ENCODE peak calls at places on chromosomes 2 and 18, in eight cellular contexts. Y, S, X, W, T, M, I and U are unnamed samples.

GRCh38 chr2:240404174-240404852 is 31.1 kb upstream of the GPC1 start:
- DNase-seq in Y (no peak), I (no peak), T (no peak), W (no peak), X (peak), M (no peak), S (no peak), U (no peak)

GRCh38 chr2:238843476-238843875 is 4.4 kb upstream of the TWIST2 start:
- DNase-seq in M (no peak), W (no peak), S (no peak), T (no peak), I (no peak), Y (no peak), X (no peak), U (no peak)

GRCh38 chr18:21682276-21683051 is 22.1 kb downstream of the ABHD3 start:
- DNase-seq in T (no peak), X (no peak), W (peak), S (no peak), I (no peak), M (no peak), Y (peak), U (no peak)

GRCh38 chr2:11757101-11757500 is 10.7 kb downstream of the LPIN1 start:
- DNase-seq in M (no peak), X (no peak), I (no peak), Y (no peak), W (no peak), S (no peak), T (no peak), U (no peak)

GRCh38 chr2:112705576-112705975 is 15.2 kb upstream of the NT5DC4 start:
- DNase-seq in I (no peak), M (no peak), T (no peak), S (no peak), X (no peak), W (no peak), Y (no peak), U (no peak)

GRCh38 chr2:123195957-123196356 is 829.1 kb upstream of the CNTNAP5 start:
- DNase-seq in X (no peak), T (no peak), I (no peak), Y (no peak), S (no peak), W (no peak), M (no peak), U (no peak)

GRCh38 chr2:28405537-28405936 is 12.9 kb downstream of the FOSL2 start:
- DNase-seq in T (no peak), W (no peak), Y (no peak), M (no peak), X (no peak), I (peak), S (no peak), U (no peak)

GRCh38 chr2:41870257-41870570 is 177.6 kb upstream of the PKDCC start:
- DNase-seq in Y (no peak), W (no peak), T (no peak), M (no peak), S (no peak), I (no peak), X (no peak), U (no peak)

DNA sequence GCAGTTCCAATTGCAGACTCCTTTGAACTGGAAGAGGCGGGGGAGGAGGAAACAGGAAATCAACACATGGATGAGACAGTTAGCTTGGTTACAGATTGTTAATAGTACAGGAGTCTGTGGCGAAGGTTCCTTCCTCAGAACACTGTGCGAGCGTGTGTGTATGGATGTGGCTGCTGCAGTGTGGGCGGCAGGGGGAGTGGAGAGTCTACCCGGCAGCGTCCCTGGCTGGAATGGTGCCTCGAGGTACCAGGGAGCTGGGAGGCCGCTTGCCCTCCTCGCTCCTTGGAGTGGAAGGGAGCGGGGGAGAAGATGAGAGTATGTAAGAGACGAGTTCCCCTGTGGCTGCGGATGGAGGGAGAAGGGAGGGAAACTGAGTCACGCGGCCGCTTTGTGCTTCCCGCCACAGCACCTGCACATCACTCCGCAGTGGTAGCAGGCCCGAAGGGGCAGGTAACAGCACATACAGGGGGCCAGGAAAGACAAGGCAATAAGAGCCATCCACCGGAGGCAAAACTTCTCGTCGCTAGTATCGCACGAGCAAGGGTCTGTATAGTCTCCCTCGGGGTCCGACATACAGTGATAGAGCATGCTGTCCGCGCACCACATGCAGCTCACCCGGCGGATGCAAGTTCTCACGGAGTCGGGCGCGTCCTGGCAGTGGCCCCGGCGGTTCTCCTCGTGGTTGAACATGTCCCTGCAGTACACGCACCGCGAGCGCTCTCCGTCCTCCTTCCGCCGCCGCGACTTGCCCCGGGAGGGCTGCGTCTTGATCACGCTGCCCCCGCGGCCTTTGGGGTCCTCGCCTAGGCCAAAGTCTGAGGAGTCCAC is 85.7 kb downstream of the ACTR2 start:
- DNase-seq in M (no peak), X (no peak), I (peak), T (no peak), S (no peak), Y (no peak), W (no peak), U (no peak)
- TF ChIP-seq POLR2A in M (no peak), X (no peak), I (no peak), T (no peak), S (no peak), Y (no peak), W (no peak), U (no peak)

GRCh38 chr18:3251963-3252277 is 4.3 kb downstream of the MYL12A start:
- DNase-seq in T (no peak), W (no peak), S (no peak), Y (no peak), M (no peak), X (no peak), I (no peak), U (no peak)

GRCh38 chr18:3248670-3249359 is 1.2 kb downstream of the MYL12A start:
- DNase-seq in S (no peak), I (no peak), T (no peak), M (no peak), Y (peak), X (no peak), W (no peak), U (no peak)

GRCh38 chr18:3251249-3251962 is 3.8 kb downstream of the MYL12A start:
- DNase-seq in T (no peak), I (no peak), W (no peak), M (no peak), Y (no peak), S (no peak), X (no peak), U (no peak)

GRCh38 chr18:3248062-3248669 is 565 bp downstream of the MYL12A start:
- DNase-seq in T (no peak), Y (no peak), M (no peak), W (peak), X (no peak), S (peak), I (peak), U (no peak)

GRCh38 chr18:3250237-3251107 is 2.9 kb downstream of the MYL12A start:
- DNase-seq in X (no peak), I (no peak), M (no peak), S (no peak), W (no peak), T (no peak), Y (no peak), U (no peak)
- TF ChIP-seq POLR2A in X (no peak), I (no peak), M (no peak), S (no peak), W (no peak), T (no peak), Y (no peak), U (no peak)

DNA sequence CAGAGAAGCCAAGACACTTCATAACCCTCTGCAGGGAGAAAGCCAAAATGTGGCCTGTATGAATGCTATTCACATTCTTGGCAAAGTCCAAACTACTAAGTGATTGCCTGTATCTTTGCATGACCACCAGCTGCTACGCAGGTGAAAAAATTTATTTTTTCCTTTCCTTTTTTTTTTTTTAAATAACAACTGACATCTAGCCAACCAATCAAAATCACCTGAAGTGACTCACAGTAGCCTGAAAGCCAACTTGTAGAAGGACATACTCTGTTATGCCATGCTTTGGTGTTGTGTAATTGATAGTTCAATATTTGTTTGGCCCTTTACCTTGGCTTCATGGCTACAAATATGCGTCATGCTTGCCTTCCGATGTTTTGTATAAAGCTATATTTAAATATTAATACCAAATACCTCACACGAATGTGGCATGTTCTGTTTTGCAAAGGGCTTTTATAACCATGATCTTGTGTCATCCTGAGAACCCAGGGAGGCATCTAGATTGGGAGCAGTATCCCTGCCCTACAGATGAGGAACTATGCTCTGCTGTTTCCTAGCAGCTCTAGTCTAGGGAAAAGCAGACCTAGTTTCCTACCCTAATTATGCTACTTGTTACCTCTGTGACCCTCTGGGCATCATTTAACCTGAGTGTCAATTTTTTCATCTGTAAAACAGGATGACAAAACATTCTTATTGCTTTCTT is 102.1 kb downstream of the MYOM1 start:
- DNase-seq in S (no peak), W (no peak), X (no peak), Y (no peak), I (no peak), T (no peak), M (no peak), U (no peak)
- TF ChIP-seq POLR2A in S (no peak), W (no peak), X (no peak), Y (no peak), I (no peak), T (no peak), M (no peak), U (no peak)

GRCh38 chr2:219175928-219176817 is 552 bp downstream of the CNPPD1 start:
- DNase-seq in W (peak), Y (peak), T (no peak), M (peak), X (no peak), S (peak), I (peak), U (peak)

GRCh38 chr2:219175486-219175885 is 1.2 kb downstream of the CNPPD1 start:
- DNase-seq in Y (no peak), M (no peak), T (no peak), S (no peak), W (no peak), X (no peak), I (peak), U (no peak)

GRCh38 chr2:219178377-219179175 is 501 bp downstream of the RETREG2 start:
- DNase-seq in Y (peak), S (peak), M (peak), T (no peak), X (no peak), W (peak), I (peak), U (peak)

GRCh38 chr2:219177594-219178376 is at the start of gene RETREG2:
- DNase-seq in Y (peak), W (peak), I (peak), M (peak), X (peak), S (peak), T (peak), U (peak)

DNA sequence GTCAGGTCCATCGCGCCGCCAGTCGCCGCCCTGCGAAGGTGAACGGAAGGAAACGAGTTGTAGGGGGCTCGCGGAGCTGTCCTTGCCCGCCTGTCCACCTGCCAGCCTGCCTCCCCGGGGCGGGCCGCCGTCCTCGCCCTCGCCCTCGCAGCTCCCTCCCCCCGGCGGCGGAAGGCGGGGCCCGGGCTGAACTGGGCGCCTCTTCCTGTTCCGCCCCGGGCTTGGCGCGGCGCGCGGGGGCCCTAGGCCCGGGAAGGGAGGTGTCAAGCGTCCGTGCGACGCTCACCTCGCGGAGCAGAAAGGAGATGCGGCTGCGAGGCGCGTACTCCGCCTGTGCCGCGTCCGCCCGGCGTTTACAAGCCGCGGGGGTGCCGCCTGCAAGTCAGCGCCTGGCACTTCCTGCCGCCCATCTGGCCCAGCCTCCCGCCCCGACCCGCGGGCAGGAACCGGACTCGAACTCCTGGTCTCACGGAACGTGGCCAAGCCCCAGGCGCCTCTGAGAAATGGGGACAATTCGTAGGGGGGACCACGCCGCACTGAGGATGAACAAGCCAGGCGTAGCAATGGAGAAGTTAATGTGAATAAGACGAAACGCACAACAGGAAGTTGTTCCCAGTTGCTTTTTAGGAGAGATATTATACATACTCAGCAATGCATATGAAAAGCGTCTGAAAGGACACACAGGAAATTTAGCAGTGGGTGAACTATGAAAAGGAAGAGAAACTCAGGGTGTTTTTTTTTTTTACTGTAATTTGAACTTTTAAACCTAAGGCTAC is at the start of gene CNPPD1:
- DNase-seq in T (peak), S (peak), Y (peak), W (peak), M (peak), X (peak), I (peak), U (peak)
- TF ChIP-seq POLR2A in T (peak), S (peak), Y (peak), W (peak), M (peak), X (peak), I (peak), U (peak)

DNA sequence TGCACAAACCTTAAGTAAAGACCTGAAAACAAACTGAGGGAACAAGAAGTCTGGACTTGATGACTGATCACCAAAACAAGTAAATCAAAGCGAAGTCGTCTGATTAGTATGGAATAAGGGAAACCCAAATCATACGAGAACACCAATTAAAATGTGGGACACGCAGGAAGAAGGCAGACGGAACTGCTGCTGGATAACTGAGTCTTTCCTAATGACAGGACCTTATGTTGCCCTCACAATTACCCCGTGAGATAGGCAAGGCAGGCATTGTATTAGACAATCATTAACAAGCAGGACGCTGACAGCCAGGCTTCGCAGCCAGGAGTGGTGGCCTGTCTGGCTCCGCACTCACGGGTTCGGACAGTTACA is 614 bp upstream of the COQ10B start:
- DNase-seq in M (no peak), S (no peak), T (no peak), X (no peak), Y (no peak), I (no peak), W (no peak), U (no peak)
- TF ChIP-seq POLR2A in M (no peak), S (no peak), T (no peak), X (no peak), Y (no peak), I (no peak), W (no peak), U (peak)

GRCh38 chr18:45775241-45775676 is 50.2 kb upstream of the SIGLEC15 start:
- DNase-seq in S (peak), I (peak), Y (no peak), W (peak), X (peak), M (peak), T (peak), U (no peak)
- TF ChIP-seq POLR2A in S (no peak), I (no peak), Y (no peak), W (no peak), X (no peak), M (peak), T (peak), U (no peak)

GRCh38 chr2:54572636-54573531 is 116.8 kb downstream of the SPTBN1 start:
- DNase-seq in T (no peak), X (no peak), I (no peak), Y (no peak), S (no peak), M (no peak), W (no peak), U (no peak)

GRCh38 chr2:54575379-54575888 is 119.3 kb downstream of the SPTBN1 start:
- DNase-seq in T (no peak), S (no peak), M (no peak), Y (no peak), W (no peak), X (no peak), I (peak), U (no peak)

GRCh38 chr2:54574860-54575247 is 118.7 kb downstream of the SPTBN1 start:
- DNase-seq in X (no peak), M (no peak), Y (no peak), I (no peak), T (no peak), S (no peak), W (no peak), U (no peak)

GRCh38 chr2:54573532-54573915 is 117.4 kb downstream of the SPTBN1 start:
- DNase-seq in I (no peak), X (no peak), T (no peak), M (no peak), W (no peak), Y (no peak), S (no peak), U (no peak)

GRCh38 chr2:54574107-54574859 is 118.2 kb downstream of the SPTBN1 start:
- DNase-seq in T (no peak), I (no peak), W (no peak), X (no peak), S (no peak), Y (no peak), M (peak), U (no peak)
- TF ChIP-seq POLR2A in T (peak), I (no peak), W (no peak), X (no peak), S (no peak), Y (no peak), M (peak), U (no peak)

GRCh38 chr18:11908182-11909080 is at the start of gene MPPE1:
- DNase-seq in Y (peak), I (peak), T (peak), W (peak), X (peak), M (peak), S (peak), U (peak)
- TF ChIP-seq POLR2A in Y (peak), I (peak), T (peak), W (peak), X (peak), M (peak), S (peak), U (no peak)